ENCODE peak calls at places on chromosome 22, in five cellular contexts. X is WTC11, H is hepatocyte, F is uterus, M is tibial nerve. S is an unnamed sample.

GRCh38 chr22:20469110-20469855 is 26.3 kb downstream of the KLHL22 start:
- DNase-seq in X (no peak), F (no peak), M (no peak), H (no peak), S (no peak)

GRCh38 chr22:19187716-19188563 is 9.4 kb upstream of the SLC25A1 start:
- DNase-seq in X (no peak), M (no peak), F (no peak), H (no peak), S (no peak)

GRCh38 chr22:24326266-24326665 is 55.6 kb downstream of the SPECC1L start:
- DNase-seq in X (no peak), M (no peak), H (no peak), F (no peak), S (no peak)

GRCh38 chr22:38832005-38832978 is 11.5 kb downstream of the NPTXR start:
- DNase-seq in F (no peak), H (no peak), X (peak), M (no peak), S (no peak)

GRCh38 chr22:41976961-41977566 is 7.8 kb downstream of the SEPTIN3 start:
- DNase-seq in M (no peak), F (no peak), H (no peak), X (peak), S (no peak)

GRCh38 chr22:26806445-26807170 is 149.2 kb downstream of the MIAT start:
- DNase-seq in F (no peak), X (no peak), M (no peak), H (no peak), S (no peak)

GRCh38 chr22:44497904-44498242 is at the start of gene RTL6:
- DNase-seq in H (no peak), M (peak), X (no peak), F (no peak), S (no peak)

GRCh38 chr22:39353346-39353745 is 3.6 kb downstream of the SYNGR1 start:
- DNase-seq in F (no peak), H (no peak), M (no peak), X (no peak), S (no peak)

GRCh38 chr22:30920407-30920806 is 48.2 kb downstream of the MORC2 start:
- DNase-seq in M (peak), F (peak), X (peak), H (peak), S (no peak)

GRCh38 chr22:29156507-29156906 is 49.2 kb upstream of the EMID1 start:
- DNase-seq in M (no peak), H (peak), X (peak), F (no peak), S (no peak)

GRCh38 chr22:32204211-32204855 is 540 bp downstream of the RFPL2 start:
- DNase-seq in F (no peak), X (peak), H (peak), M (no peak), S (no peak)

GRCh38 chr22:22716136-22716535 is 71.7 kb downstream of the GGTLC2 start:
- DNase-seq in M (no peak), F (no peak), H (no peak), X (no peak), S (no peak)

GRCh38 chr22:37781434-37782059 is 26.2 kb upstream of the GCAT start:
- DNase-seq in F (peak), M (no peak), X (peak), H (no peak), S (no peak)
- TF ChIP-seq CTCF in F (no peak), M (no peak), X (no peak), H (peak), S (peak)

DNA sequence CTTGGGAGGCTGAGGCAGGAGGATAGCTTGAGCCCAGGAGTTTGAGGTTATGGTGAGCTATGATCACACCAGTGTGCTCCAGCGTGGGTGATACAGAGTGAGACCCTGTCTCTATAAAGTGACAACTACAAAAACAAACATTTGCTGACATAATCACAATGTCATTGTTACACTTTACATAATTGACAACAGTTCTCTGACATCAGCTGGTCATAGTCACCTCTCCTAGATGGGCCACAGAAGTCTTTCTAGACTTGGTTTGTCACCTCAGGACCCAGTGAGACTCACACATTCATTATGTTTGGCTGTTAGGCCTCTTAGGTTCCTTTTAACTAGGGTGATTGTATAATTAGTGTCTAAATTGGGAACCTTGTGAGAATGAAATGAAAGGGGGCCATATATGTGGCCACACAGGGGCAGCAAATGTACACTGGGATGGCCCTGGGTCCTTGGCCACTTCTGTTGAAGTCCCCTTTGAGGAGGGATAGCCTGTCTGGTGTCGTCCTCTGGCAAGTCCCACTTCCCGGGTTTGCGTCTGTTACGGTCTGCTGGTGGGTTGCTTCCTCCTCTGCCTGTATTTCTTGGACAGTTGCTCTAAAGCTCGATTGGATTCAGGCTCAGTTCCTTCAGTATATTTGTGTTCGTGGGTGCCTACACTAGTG is 5.8 kb upstream of the PPIL2 start:
- DNase-seq in H (no peak), F (no peak), M (no peak), X (no peak), S (no peak)
- TF ChIP-seq CTCF in H (no peak), F (no peak), M (no peak), X (no peak), S (no peak)

GRCh38 chr22:49186293-49186692 is 641.4 kb downstream of the BRD1 start:
- DNase-seq in H (no peak), X (no peak), M (no peak), F (no peak), S (no peak)
- TF ChIP-seq CTCF in H (no peak), X (no peak), M (no peak), F (no peak), S (no peak)

GRCh38 chr22:25700996-25701815 is 40.8 kb upstream of the MYO18B start:
- DNase-seq in M (peak), H (peak), X (no peak), F (no peak), S (no peak)

GRCh38 chr22:25698986-25699385 is 43.0 kb upstream of the MYO18B start:
- DNase-seq in H (no peak), F (no peak), M (no peak), X (no peak), S (no peak)

GRCh38 chr22:25704701-25705100 is 37.3 kb upstream of the MYO18B start:
- DNase-seq in M (no peak), H (no peak), X (no peak), F (no peak), S (no peak)

GRCh38 chr22:25702571-25703167 is 39.3 kb upstream of the MYO18B start:
- DNase-seq in X (no peak), H (no peak), F (no peak), M (no peak), S (no peak)

GRCh38 chr22:25702046-25702445 is 39.9 kb upstream of the MYO18B start:
- DNase-seq in F (no peak), H (no peak), M (no peak), X (no peak), S (no peak)
- TF ChIP-seq CTCF in F (peak), H (peak), M (peak), X (no peak), S (peak)

GRCh38 chr22:46368871-46369715 is 33.6 kb downstream of the TRMU start:
- DNase-seq in X (no peak), M (no peak), F (no peak), H (no peak), S (no peak)

GRCh38 chr22:46372686-46373085 is 37.2 kb downstream of the TRMU start:
- DNase-seq in X (no peak), M (no peak), F (no peak), H (no peak), S (no peak)

GRCh38 chr22:46371623-46372226 is 36.2 kb downstream of the TRMU start:
- DNase-seq in H (no peak), F (no peak), M (no peak), X (no peak), S (no peak)

GRCh38 chr22:46369716-46370583 is 34.4 kb downstream of the TRMU start:
- DNase-seq in F (no peak), M (no peak), X (no peak), H (no peak), S (no peak)

DNA sequence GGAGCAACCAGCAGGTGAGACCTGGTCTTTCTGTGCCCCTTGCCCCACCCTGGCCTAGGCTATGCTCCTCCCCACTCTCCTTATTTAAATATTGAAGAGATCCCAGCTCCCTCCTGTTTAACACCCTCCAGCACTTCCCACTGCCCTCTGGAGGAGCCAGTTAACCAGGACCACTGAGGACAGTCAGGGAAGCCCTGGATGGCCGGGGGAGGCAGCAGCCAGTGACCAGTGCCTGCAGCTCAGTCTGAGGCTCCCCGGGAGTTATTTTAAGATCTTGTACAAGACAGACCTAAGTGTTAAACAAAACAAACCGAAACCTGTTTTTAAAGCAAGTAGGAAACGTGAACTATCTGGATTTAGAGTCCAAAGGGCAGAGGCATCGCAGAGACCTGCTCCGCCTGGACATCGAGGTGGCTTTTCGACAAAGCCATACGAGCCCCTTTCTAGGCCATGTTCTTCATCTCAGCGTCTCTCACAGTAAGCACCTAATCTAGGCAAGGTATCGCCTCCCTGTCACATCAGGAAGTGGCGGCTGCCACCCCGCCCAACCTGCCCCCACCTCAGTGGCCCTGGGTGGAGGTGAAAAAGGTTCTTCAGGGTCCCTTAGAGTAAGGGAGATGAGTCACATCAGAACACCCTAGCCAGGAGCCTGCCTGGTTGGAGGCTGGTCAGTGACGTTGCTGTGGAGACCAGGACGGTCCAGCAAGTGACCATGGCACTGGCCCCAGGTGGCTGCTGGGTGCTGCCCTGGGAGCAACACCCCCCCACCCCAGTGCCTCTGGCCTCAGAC is 35.3 kb downstream of the TRMU start:
- DNase-seq in X (no peak), F (no peak), H (peak), M (no peak), S (no peak)
- TF ChIP-seq CTCF in X (no peak), F (no peak), H (no peak), M (no peak), S (no peak)

GRCh38 chr22:50605349-50606074 is 4.9 kb downstream of the MAPK8IP2 start:
- DNase-seq in F (no peak), H (no peak), X (no peak), M (no peak), S (no peak)
- TF ChIP-seq CTCF in F (no peak), H (no peak), X (no peak), M (no peak), S (no peak)

DNA sequence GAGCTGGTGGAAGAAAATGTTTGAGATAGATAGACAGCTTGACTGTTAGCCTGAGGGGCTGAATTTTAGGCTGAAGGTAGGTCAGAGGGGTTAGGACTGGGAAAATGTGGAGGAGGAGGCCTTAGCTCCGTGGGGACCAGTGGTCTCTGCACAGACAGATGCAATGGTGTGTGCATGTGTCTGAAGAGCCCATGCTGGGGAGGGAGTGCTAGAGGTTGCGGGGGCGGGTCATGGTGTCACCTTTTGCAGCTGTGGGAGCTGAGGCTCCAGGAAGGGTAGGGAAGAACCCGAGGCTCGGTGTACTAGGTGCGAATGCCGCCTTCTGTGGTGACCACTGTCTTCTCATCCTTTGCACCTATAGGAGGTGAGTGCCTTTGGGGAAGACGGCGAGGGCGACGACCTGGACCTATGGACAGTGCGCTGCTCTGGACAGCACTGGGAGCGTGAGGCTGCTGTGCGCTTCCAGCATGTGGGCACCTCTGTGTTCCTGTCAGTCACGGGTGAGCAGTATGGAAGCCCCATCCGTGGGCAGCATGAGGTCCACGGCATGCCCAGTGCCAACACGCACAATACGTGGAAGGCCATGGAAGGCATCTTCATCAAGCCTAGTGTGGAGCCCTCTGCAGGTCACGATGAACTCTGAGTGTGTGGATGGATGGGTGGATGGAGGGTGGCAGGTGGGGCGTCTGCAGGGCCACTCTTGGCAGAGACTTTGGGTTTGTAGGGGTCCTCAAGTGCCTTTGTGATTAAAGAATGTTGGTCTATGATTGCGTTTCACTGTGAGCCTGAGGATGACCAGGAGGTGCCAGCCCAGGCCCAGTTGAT is 1.6 kb downstream of the SDF2L1 start:
- DNase-seq in X (no peak), M (no peak), F (no peak), H (no peak), S (no peak)
- TF ChIP-seq CTCF in X (no peak), M (no peak), F (no peak), H (peak), S (peak)

S was measured in keratinocyte.